ENCODE peak calls at places on chromosomes 16 and 17, in four cellular contexts. G is right lobe of liver, O is transverse colon, E is brain microvascular endothelial cell. Q is an unnamed sample. For H3K36me3, the result is how much of the 10 kb centered on the place peaks cover.

GRCh38 chr17:73553311-73553710 is 90.9 kb downstream of the SDK2 start:
- DNase-seq in O (no peak), G (no peak), E (no peak), Q (no peak)

GRCh38 chr17:77810536-77810935 is 148.0 kb upstream of the TNRC6C start:
- DNase-seq in O (peak), E (peak), G (no peak), Q (no peak)

GRCh38 chr17:70621593-70621992 is 452.3 kb downstream of the KCNJ2 start:
- DNase-seq in O (no peak), G (no peak), E (no peak), Q (no peak)

GRCh38 chr16:10937068-10937859 is 5.0 kb downstream of the DEXI start:
- DNase-seq in E (no peak), G (peak), O (no peak), Q (no peak)

GRCh38 chr17:57211010-57211411 is 45.3 kb upstream of the MSI2 start:
- DNase-seq in G (no peak), O (no peak), E (no peak), Q (no peak)

GRCh38 chr17:50346313-50347086 is 574 bp downstream of the XYLT2 start:
- DNase-seq in E (no peak), O (peak), G (peak), Q (peak)

GRCh38 chr16:69145658-69146057 is 13.2 kb downstream of the UTP4 start:
- DNase-seq in O (no peak), E (no peak), G (no peak), Q (peak)

GRCh38 chr17:79630821-79631639 is 20.2 kb upstream of the RBFOX3 start:
- DNase-seq in E (no peak), O (no peak), G (peak), Q (no peak)

GRCh38 chr17:1227917-1228751 is 42.1 kb upstream of the BHLHA9 start:
- DNase-seq in E (no peak), O (peak), G (peak), Q (no peak)

GRCh38 chr16:89232107-89232506 is 14.6 kb downstream of the ZNF778 start:
- DNase-seq in E (no peak), G (peak), O (no peak), Q (no peak)

GRCh38 chr16:89224665-89225064 is 7.2 kb downstream of the ZNF778 start:
- DNase-seq in O (no peak), E (no peak), G (no peak), Q (no peak)

GRCh38 chr16:89233678-89234490 is 16.4 kb downstream of the ZNF778 start:
- DNase-seq in E (no peak), G (no peak), O (no peak), Q (no peak)

DNA sequence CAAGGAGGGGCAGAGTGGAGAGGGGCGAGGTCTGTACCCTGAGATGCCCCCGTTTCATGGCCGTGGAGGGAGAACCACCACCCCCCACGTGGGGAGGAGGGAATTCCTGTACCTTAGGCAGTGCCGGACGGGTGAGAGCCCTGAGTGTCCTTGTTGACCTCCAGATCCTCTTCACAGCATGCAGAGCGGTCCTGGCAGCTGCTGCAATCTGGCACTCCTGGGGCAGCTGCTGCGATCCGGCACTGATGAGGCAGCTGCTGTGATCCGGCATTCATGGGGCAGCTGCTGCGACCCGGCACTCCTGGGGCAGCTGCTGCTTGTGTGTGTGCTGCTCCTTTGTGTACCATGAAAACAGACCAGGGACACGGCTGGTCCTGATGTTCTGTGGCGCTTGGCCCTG is 12.7 kb downstream of the ZNF778 start:
- DNase-seq in G (no peak), E (no peak), O (no peak), Q (no peak)
- H3K36me3 ChIP-seq in G (under half), E (half or more), O (under half), Q (under half)

GRCh38 chr16:15523092-15523541 is 88.7 kb downstream of the BMERB1 start:
- DNase-seq in E (no peak), O (peak), G (peak), Q (peak)
- TF ChIP-seq CTCF in E (no peak), O (peak), G (peak), Q (no peak)

GRCh38 chr17:8268550-8269298 is 19.6 kb downstream of the PFAS start:
- DNase-seq in E (no peak), O (no peak), G (no peak), Q (no peak)
- H3K36me3 ChIP-seq in E (under half), O (under half), G (under half), Q (under half)

GRCh38 chr16:9225527-9226316 is 134.3 kb downstream of the HAPSTR1 start:
- DNase-seq in O (no peak), E (no peak), G (no peak), Q (no peak)
- TF ChIP-seq CTCF in O (no peak), E (no peak), G (no peak), Q (no peak)